ENCODE peak calls at places on chromosomes 1 and 21, in eight cellular contexts. I is brain microvascular endothelial cell; G is PC-9; X is CD8-positive, alpha-beta T cell; V is kidney; Q is tibial nerve; O is IMR-90; Z is foreskin fibroblast. L is an unnamed sample.

GRCh38 chr1:33257759-33258712 is 1.7 kb downstream of the ZNF362 start:
- DNase-seq in I (no peak), G (no peak), X (no peak), V (no peak), Q (no peak), O (peak; percentile 20), Z (peak; percentile 28), L (no peak)

GRCh38 chr1:35269190-35269988 is 880 bp downstream of the ZMYM4 start:
- DNase-seq in I (no peak), G (no peak), X (no peak), V (no peak), Q (no peak), O (no peak), Z (no peak), L (no peak)

GRCh38 chr1:112721966-112722524 is 6.9 kb upstream of the PPM1J start:
- DNase-seq in I (no peak), G (no peak), X (no peak), V (peak; percentile 80), Q (no peak), O (no peak), Z (no peak), L (no peak)

GRCh38 chr1:200506471-200506870 is 96.6 kb upstream of the ZNF281 start:
- DNase-seq in I (no peak), G (no peak), X (no peak), V (no peak), Q (no peak), O (no peak), Z (no peak), L (no peak)

GRCh38 chr1:109185990-109186703 is 27.6 kb upstream of the SARS1 start:
- DNase-seq in I (no peak), G (no peak), X (no peak), V (no peak), Q (no peak), O (no peak), Z (no peak), L (no peak)

GRCh38 chr1:34408011-34408410 is 231.3 kb downstream of the C1orf94 start:
- DNase-seq in I (no peak), G (no peak), X (no peak), V (no peak), Q (no peak), O (no peak), Z (no peak), L (no peak)

GRCh38 chr1:185483647-185484450 is 166.8 kb upstream of the IVNS1ABP start:
- DNase-seq in I (peak; percentile 83), G (peak; percentile 38), X (no peak), V (no peak), Q (no peak), O (peak; percentile 89), Z (peak; percentile 93), L (peak; percentile 93)

GRCh38 chr1:221741364-221741970 is 422 bp downstream of the DUSP10 start:
- DNase-seq in I (no peak), G (no peak), X (no peak), V (peak; percentile 72), Q (no peak), O (peak; percentile 46), Z (peak; percentile 51), L (no peak)

GRCh38 chr1:209672705-209673630 is 2.2 kb upstream of the G0S2 start:
- DNase-seq in I (no peak), G (no peak), X (no peak), V (no peak), Q (no peak), O (no peak), Z (no peak), L (no peak)

GRCh38 chr21:44569861-44570517 is 3.5 kb upstream of the KRTAP10-4 start:
- DNase-seq in I (no peak), G (no peak), X (no peak), V (peak; percentile 35), Q (no peak), O (no peak), Z (no peak), L (no peak)

GRCh38 chr1:10693497-10694273 is 102.8 kb downstream of the CASZ1 start:
- DNase-seq in I (no peak), G (no peak), X (no peak), V (no peak), Q (no peak), O (no peak), Z (peak; percentile 49), L (no peak)

GRCh38 chr1:165753934-165754333 is 14.7 kb downstream of the TMCO1 start:
- DNase-seq in I (no peak), G (no peak), X (no peak), V (no peak), Q (no peak), O (no peak), Z (no peak), L (no peak)

GRCh38 chr1:119308130-119308529 is 60.5 kb upstream of the HAO2 start:
- DNase-seq in I (no peak), G (no peak), X (no peak), V (no peak), Q (no peak), O (no peak), Z (no peak), L (no peak)

DNA sequence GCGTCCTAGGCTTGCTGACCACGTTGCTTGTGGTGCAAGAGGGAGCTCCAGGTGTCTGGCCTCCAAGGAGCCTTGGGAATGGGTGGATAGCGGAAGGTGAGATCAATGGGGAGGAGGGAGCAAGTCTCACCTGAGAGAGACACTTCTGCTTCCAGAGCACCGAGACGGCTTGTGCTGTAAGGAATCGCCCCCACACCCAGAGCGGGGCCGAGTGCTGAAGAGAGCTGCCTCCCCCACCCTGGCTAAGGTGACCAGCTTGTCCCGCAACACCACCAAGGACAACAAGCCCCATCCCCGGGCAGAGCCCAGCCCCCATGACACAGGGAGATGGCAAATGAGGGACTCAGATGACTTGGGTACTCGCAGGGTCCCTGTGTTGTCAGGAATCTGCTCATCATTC is 485.6 kb downstream of the NPHP4 start:
- DNase-seq in I (no peak), G (no peak), X (no peak), V (peak; percentile 61), Q (no peak), O (no peak), Z (no peak), L (no peak)
- TF ChIP-seq CTCF in I (no peak), G (no peak), X (no peak), V (no peak), Q (no peak), O (no peak), Z (no peak), L (no peak)

GRCh38 chr1:28744184-28744583 is 7.4 kb downstream of the YTHDF2 start:
- DNase-seq in I (no peak), G (no peak), X (no peak), V (no peak), Q (no peak), O (no peak), Z (no peak), L (no peak)
- H3K4me3 ChIP-seq in I (no peak overlapping the region), G (no peak overlapping the region), X (no peak overlapping the region), V (no peak overlapping the region), Q (no peak overlapping the region), O (no peak overlapping the region), Z (no peak overlapping the region), L (no peak overlapping the region)

GRCh38 chr1:68375919-68376318 is 73.8 kb downstream of the RPE65 start:
- DNase-seq in I (peak; percentile 28), G (no peak), X (no peak), V (no peak), Q (no peak), O (peak; percentile 33), Z (peak; percentile 58), L (no peak)

GRCh38 chr1:68376441-68376840 is 73.3 kb downstream of the RPE65 start:
- DNase-seq in I (no peak), G (no peak), X (no peak), V (no peak), Q (no peak), O (no peak), Z (no peak), L (no peak)

GRCh38 chr1:68379085-68379478 is 70.7 kb downstream of the RPE65 start:
- DNase-seq in I (no peak), G (no peak), X (no peak), V (no peak), Q (no peak), O (no peak), Z (peak; percentile 60), L (no peak)

GRCh38 chr1:68378296-68379084 is 71.3 kb downstream of the RPE65 start:
- DNase-seq in I (peak; percentile 36), G (peak; percentile 42), X (no peak), V (no peak), Q (no peak), O (peak; percentile 71), Z (peak; percentile 81), L (no peak)

DNA sequence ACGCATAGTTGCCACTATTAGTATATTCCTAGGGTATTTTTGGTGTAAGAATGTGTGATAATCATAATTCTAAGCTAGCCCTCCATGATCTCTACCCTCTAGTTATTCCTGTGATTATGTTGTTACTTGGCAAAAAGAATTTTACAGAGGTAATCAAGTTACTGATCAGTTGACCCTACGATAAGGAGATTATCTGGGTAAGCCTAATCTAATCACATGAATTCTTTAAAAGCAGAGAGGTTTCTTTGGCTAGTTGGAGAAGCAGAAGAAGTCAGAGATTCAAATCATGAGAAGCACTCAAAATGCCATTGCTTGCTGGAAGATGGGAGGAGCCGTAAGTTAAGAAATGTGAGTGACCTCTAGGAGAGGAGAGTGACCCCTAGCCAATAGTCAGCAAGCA is 72.7 kb downstream of the RPE65 start:
- DNase-seq in I (no peak), G (no peak), X (no peak), V (no peak), Q (no peak), O (no peak), Z (no peak), L (no peak)
- TF ChIP-seq CTCF in I (no peak), G (no peak), X (no peak), V (no peak), Q (no peak), O (no peak), Z (no peak), L (no peak)

DNA sequence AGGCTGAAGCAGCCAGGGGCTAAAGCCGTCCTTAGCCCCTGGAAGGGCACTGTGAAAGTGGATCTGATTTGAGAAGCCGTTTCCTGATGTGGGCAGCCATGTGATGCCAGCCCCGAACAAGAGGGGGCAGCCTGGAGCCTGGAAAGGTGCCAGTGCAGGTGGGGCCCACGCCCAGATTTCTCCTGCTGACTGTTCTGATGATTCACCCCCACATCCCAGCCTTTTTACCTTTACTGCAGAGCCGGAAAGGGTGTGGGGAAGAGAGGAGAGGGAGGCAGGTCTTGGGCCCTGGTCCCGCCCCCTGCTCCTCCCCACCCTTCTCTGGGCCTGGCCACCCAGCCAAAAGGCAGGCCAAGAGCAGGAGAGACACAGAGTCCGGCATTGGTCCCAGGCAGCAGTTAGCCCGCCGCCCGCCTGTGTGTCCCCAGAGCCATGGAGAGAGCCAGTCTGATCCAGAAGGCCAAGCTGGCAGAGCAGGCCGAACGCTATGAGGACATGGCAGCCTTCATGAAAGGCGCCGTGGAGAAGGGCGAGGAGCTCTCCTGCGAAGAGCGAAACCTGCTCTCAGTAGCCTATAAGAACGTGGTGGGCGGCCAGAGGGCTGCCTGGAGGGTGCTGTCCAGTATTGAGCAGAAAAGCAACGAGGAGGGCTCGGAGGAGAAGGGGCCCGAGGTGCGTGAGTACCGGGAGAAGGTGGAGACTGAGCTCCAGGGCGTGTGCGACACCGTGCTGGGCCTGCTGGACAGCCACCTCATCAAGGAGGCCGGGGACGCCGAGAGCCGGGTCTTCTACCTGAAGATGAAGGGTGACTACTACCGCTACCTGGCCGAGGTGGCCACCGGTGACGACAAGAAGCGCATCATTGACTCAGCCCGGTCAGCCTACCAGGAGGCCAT is at the start of gene SFN:
- DNase-seq in I (no peak), G (peak; percentile 90), X (no peak), V (peak; percentile 93), Q (no peak), O (no peak), Z (no peak), L (no peak)
- H3K4me3 ChIP-seq in I (no peak within 1 kb of the TSS), G (peak within 1 kb of the TSS; percentile 85), X (peak within 1 kb of the TSS; percentile 60), V (no peak within 1 kb of the TSS), Q (peak within 1 kb of the TSS; percentile 75), O (no peak within 1 kb of the TSS), Z (no peak within 1 kb of the TSS), L (peak within 1 kb of the TSS; percentile 47)

L was measured in BJ.